ENCODE peak calls at places on chromosome 5, in eight cellular contexts. One of them, this sample, is unnamed.
A peak's percentile ranks its signal among the peaks of the same experiment; 100 is the strongest.

GRCh38 chr5:1184481-1184880 is 16.9 kb upstream of the SLC6A19 start:
- DNase-seq in upper lobe of right lung: no peak
- DNase-seq in GM23338: no peak
- DNase-seq in endothelial cell: no peak
- DNase-seq in endothelial cell of umbilical vein: no peak
- DNase-seq in left ventricle myocardium inferior: peak; percentile 8
- DNase-seq in fibroblast of mammary gland: no peak
- DNase-seq in cardiac fibroblast: no peak
- DNase-seq in this sample: no peak

GRCh38 chr5:169786219-169786618 is 149.1 kb downstream of the DOCK2 start:
- DNase-seq in upper lobe of right lung: no peak
- DNase-seq in GM23338: no peak
- DNase-seq in endothelial cell: no peak
- DNase-seq in endothelial cell of umbilical vein: no peak
- DNase-seq in left ventricle myocardium inferior: no peak
- DNase-seq in fibroblast of mammary gland: no peak
- DNase-seq in cardiac fibroblast: no peak
- DNase-seq in this sample: peak; percentile 34

GRCh38 chr5:126138475-126139005 is 284.7 kb upstream of the GRAMD2B start:
- DNase-seq in upper lobe of right lung: no peak
- DNase-seq in GM23338: peak; percentile 21
- DNase-seq in endothelial cell: no peak
- DNase-seq in endothelial cell of umbilical vein: no peak
- DNase-seq in left ventricle myocardium inferior: no peak
- DNase-seq in fibroblast of mammary gland: peak; percentile 48
- DNase-seq in cardiac fibroblast: peak; percentile 38
- DNase-seq in this sample: peak; percentile 38

GRCh38 chr5:141515141-141515540 is 26.3 kb downstream of the PCDHGC5 start:
- DNase-seq in upper lobe of right lung: no peak
- DNase-seq in GM23338: no peak
- DNase-seq in endothelial cell: no peak
- DNase-seq in endothelial cell of umbilical vein: no peak
- DNase-seq in left ventricle myocardium inferior: no peak
- DNase-seq in fibroblast of mammary gland: no peak
- DNase-seq in cardiac fibroblast: no peak
- DNase-seq in this sample: no peak

GRCh38 chr5:91484662-91485061 is 101.5 kb upstream of the ARRDC3 start:
- DNase-seq in upper lobe of right lung: no peak
- DNase-seq in GM23338: no peak
- DNase-seq in endothelial cell: no peak
- DNase-seq in endothelial cell of umbilical vein: no peak
- DNase-seq in left ventricle myocardium inferior: no peak
- DNase-seq in fibroblast of mammary gland: no peak
- DNase-seq in cardiac fibroblast: no peak
- DNase-seq in this sample: no peak

GRCh38 chr5:37722236-37723146 is 117.3 kb downstream of the GDNF start:
- DNase-seq in upper lobe of right lung: no peak
- DNase-seq in GM23338: no peak
- DNase-seq in endothelial cell: no peak
- DNase-seq in endothelial cell of umbilical vein: peak; percentile 14
- DNase-seq in left ventricle myocardium inferior: no peak
- DNase-seq in fibroblast of mammary gland: peak; percentile 98
- DNase-seq in cardiac fibroblast: peak; percentile 68
- DNase-seq in this sample: peak; percentile 92

GRCh38 chr5:39092581-39093350 is 18.6 kb upstream of the RICTOR start:
- DNase-seq in upper lobe of right lung: no peak
- DNase-seq in GM23338: no peak
- DNase-seq in endothelial cell: no peak
- DNase-seq in endothelial cell of umbilical vein: peak; percentile 87
- DNase-seq in left ventricle myocardium inferior: no peak
- DNase-seq in fibroblast of mammary gland: peak; percentile 58
- DNase-seq in cardiac fibroblast: peak; percentile 10
- DNase-seq in this sample: no peak

GRCh38 chr5:35145671-35146317 is 84.5 kb downstream of the PRLR start:
- DNase-seq in upper lobe of right lung: no peak
- DNase-seq in GM23338: no peak
- DNase-seq in endothelial cell: no peak
- DNase-seq in endothelial cell of umbilical vein: no peak
- DNase-seq in left ventricle myocardium inferior: no peak
- DNase-seq in fibroblast of mammary gland: peak; percentile 26
- DNase-seq in cardiac fibroblast: no peak
- DNase-seq in this sample: peak; percentile 41

GRCh38 chr5:65625743-65626142 is 916 bp downstream of the SHLD3 start:
- DNase-seq in upper lobe of right lung: no peak
- DNase-seq in GM23338: peak; percentile 13
- DNase-seq in endothelial cell: no peak
- DNase-seq in endothelial cell of umbilical vein: peak; percentile 4
- DNase-seq in left ventricle myocardium inferior: no peak
- DNase-seq in fibroblast of mammary gland: peak; percentile 10
- DNase-seq in cardiac fibroblast: no peak
- DNase-seq in this sample: no peak

GRCh38 chr5:168290902-168291280 is 554 bp upstream of the WWC1 start:
- DNase-seq in upper lobe of right lung: no peak
- DNase-seq in GM23338: peak; percentile 52
- DNase-seq in endothelial cell: no peak
- DNase-seq in endothelial cell of umbilical vein: no peak
- DNase-seq in left ventricle myocardium inferior: no peak
- DNase-seq in fibroblast of mammary gland: no peak
- DNase-seq in cardiac fibroblast: no peak
- DNase-seq in this sample: no peak

GRCh38 chr5:10595305-10595677 is 31.4 kb downstream of the ANKRD33B start:
- DNase-seq in upper lobe of right lung: no peak
- DNase-seq in GM23338: no peak
- DNase-seq in endothelial cell: no peak
- DNase-seq in endothelial cell of umbilical vein: no peak
- DNase-seq in left ventricle myocardium inferior: no peak
- DNase-seq in fibroblast of mammary gland: peak; percentile 86
- DNase-seq in cardiac fibroblast: no peak
- DNase-seq in this sample: peak; percentile 53

GRCh38 chr5:14400085-14400484 is 181.5 kb upstream of the OTULINL start:
- DNase-seq in upper lobe of right lung: no peak
- DNase-seq in GM23338: no peak
- DNase-seq in endothelial cell: no peak
- DNase-seq in endothelial cell of umbilical vein: peak; percentile 37
- DNase-seq in left ventricle myocardium inferior: no peak
- DNase-seq in fibroblast of mammary gland: peak; percentile 94
- DNase-seq in cardiac fibroblast: peak; percentile 56
- DNase-seq in this sample: peak; percentile 74

GRCh38 chr5:95728494-95729114 is 2.5 kb upstream of the RHOBTB3 start:
- DNase-seq in upper lobe of right lung: no peak
- DNase-seq in GM23338: peak; percentile 63
- DNase-seq in endothelial cell: no peak
- DNase-seq in endothelial cell of umbilical vein: no peak
- DNase-seq in left ventricle myocardium inferior: no peak
- DNase-seq in fibroblast of mammary gland: no peak
- DNase-seq in cardiac fibroblast: peak; percentile 59
- DNase-seq in this sample: no peak

GRCh38 chr5:132059696-132060500 is 557 bp upstream of the IL3 start:
- DNase-seq in upper lobe of right lung: peak; percentile 56
- DNase-seq in GM23338: no peak
- DNase-seq in endothelial cell: no peak
- DNase-seq in endothelial cell of umbilical vein: no peak
- DNase-seq in left ventricle myocardium inferior: peak; percentile 11
- DNase-seq in fibroblast of mammary gland: no peak
- DNase-seq in cardiac fibroblast: no peak
- DNase-seq in this sample: no peak

GRCh38 chr5:75324791-75325190 is 12.2 kb upstream of the HMGCR start:
- DNase-seq in upper lobe of right lung: no peak
- DNase-seq in GM23338: no peak
- DNase-seq in endothelial cell: no peak
- DNase-seq in endothelial cell of umbilical vein: no peak
- DNase-seq in left ventricle myocardium inferior: no peak
- DNase-seq in fibroblast of mammary gland: no peak
- DNase-seq in cardiac fibroblast: no peak
- DNase-seq in this sample: no peak

GRCh38 chr5:57386958-57387357 is 95.7 kb downstream of the ACTBL2 start:
- DNase-seq in upper lobe of right lung: no peak
- DNase-seq in GM23338: peak; percentile 15
- DNase-seq in endothelial cell: no peak
- DNase-seq in endothelial cell of umbilical vein: peak; percentile 18
- DNase-seq in left ventricle myocardium inferior: no peak
- DNase-seq in fibroblast of mammary gland: peak; percentile 70
- DNase-seq in cardiac fibroblast: peak; percentile 48
- DNase-seq in this sample: peak; percentile 77

GRCh38 chr5:140118294-140118936 is 4.5 kb downstream of the PURA start:
- DNase-seq in upper lobe of right lung: no peak
- DNase-seq in GM23338: peak; percentile 47
- DNase-seq in endothelial cell: no peak
- DNase-seq in endothelial cell of umbilical vein: no peak
- DNase-seq in left ventricle myocardium inferior: no peak
- DNase-seq in fibroblast of mammary gland: peak; percentile 36
- DNase-seq in cardiac fibroblast: no peak
- DNase-seq in this sample: no peak

GRCh38 chr5:99061711-99062110 is 132.9 kb upstream of the CHD1 start:
- DNase-seq in upper lobe of right lung: no peak
- DNase-seq in GM23338: no peak
- DNase-seq in endothelial cell: no peak
- DNase-seq in endothelial cell of umbilical vein: no peak
- DNase-seq in left ventricle myocardium inferior: no peak
- DNase-seq in fibroblast of mammary gland: peak; percentile 88
- DNase-seq in cardiac fibroblast: no peak
- DNase-seq in this sample: peak; percentile 81

GRCh38 chr5:169804861-169805260 is 167.8 kb downstream of the DOCK2 start:
- DNase-seq in upper lobe of right lung: no peak
- DNase-seq in GM23338: no peak
- DNase-seq in endothelial cell: no peak
- DNase-seq in endothelial cell of umbilical vein: no peak
- DNase-seq in left ventricle myocardium inferior: no peak
- DNase-seq in fibroblast of mammary gland: peak; percentile 82
- DNase-seq in cardiac fibroblast: peak; percentile 26
- DNase-seq in this sample: peak; percentile 37

GRCh38 chr5:36357391-36357790 is 55.7 kb upstream of the RANBP3L start:
- DNase-seq in upper lobe of right lung: no peak
- DNase-seq in GM23338: no peak
- DNase-seq in endothelial cell: no peak
- DNase-seq in endothelial cell of umbilical vein: no peak
- DNase-seq in left ventricle myocardium inferior: no peak
- DNase-seq in fibroblast of mammary gland: peak; percentile 80
- DNase-seq in cardiac fibroblast: peak; percentile 81
- DNase-seq in this sample: peak; percentile 76

GRCh38 chr5:176810687-176811501 is 535 bp downstream of the UNC5A start:
- DNase-seq in upper lobe of right lung: no peak
- DNase-seq in GM23338: peak; percentile 62
- DNase-seq in endothelial cell: no peak
- DNase-seq in endothelial cell of umbilical vein: no peak
- DNase-seq in left ventricle myocardium inferior: no peak
- DNase-seq in fibroblast of mammary gland: no peak
- DNase-seq in cardiac fibroblast: peak; percentile 12
- DNase-seq in this sample: no peak

GRCh38 chr5:72028382-72028781 is 78.9 kb upstream of the MAP1B start:
- DNase-seq in upper lobe of right lung: no peak
- DNase-seq in GM23338: no peak
- DNase-seq in endothelial cell: no peak
- DNase-seq in endothelial cell of umbilical vein: no peak
- DNase-seq in left ventricle myocardium inferior: no peak
- DNase-seq in fibroblast of mammary gland: no peak
- DNase-seq in cardiac fibroblast: no peak
- DNase-seq in this sample: no peak

DNA sequence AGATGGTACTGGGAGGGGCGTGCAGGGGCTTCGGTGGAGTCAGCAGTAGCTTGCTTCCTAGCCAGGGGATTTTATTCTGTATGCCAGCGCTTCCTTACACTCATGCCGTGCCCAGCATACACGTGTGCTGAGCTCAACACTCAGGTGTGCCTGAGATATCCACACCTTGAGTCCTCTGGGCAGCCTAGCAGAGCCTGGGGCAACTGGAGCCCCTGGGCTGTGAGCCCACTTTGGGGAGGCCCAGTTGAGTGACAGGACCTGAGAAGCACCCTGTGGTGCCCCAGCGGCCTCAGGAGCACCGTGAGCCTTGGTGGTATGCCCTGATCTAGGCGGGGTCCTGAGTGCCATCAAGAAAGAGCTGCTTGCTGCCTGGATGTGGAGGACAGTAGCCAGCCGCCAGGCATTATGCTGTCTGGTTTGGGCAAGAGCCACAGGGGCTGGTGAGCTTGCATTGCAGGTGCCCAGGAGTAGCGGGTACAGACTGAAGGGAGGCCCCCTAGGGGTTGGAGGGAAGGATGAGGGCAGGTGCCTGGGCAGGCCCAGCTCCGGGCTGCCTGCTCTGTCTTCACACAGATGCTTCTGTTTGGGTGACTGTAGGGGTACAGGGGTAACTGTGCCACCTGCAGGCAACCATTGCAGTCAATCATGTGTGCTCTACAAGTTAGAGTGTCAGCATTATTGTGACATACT is 42.9 kb downstream of the BNIP1 start:
- DNase-seq in upper lobe of right lung: no peak
- DNase-seq in GM23338: peak; percentile 64
- DNase-seq in endothelial cell: no peak
- DNase-seq in endothelial cell of umbilical vein: no peak
- DNase-seq in left ventricle myocardium inferior: no peak
- DNase-seq in fibroblast of mammary gland: no peak
- DNase-seq in cardiac fibroblast: no peak
- DNase-seq in this sample: no peak
- TF ChIP-seq CTCF in upper lobe of right lung: no peak
- TF ChIP-seq CTCF in GM23338: peak; percentile 42
- TF ChIP-seq CTCF in endothelial cell: peak; percentile 16
- TF ChIP-seq CTCF in endothelial cell of umbilical vein: no peak
- TF ChIP-seq CTCF in left ventricle myocardium inferior: no peak
- TF ChIP-seq CTCF in fibroblast of mammary gland: no peak
- TF ChIP-seq CTCF in cardiac fibroblast: no peak
- TF ChIP-seq CTCF in this sample: peak; percentile 37

GRCh38 chr5:127297348-127298035 is 6.9 kb downstream of the MEGF10 start:
- DNase-seq in upper lobe of right lung: no peak
- DNase-seq in GM23338: peak; percentile 44
- DNase-seq in endothelial cell: no peak
- DNase-seq in endothelial cell of umbilical vein: no peak
- DNase-seq in left ventricle myocardium inferior: no peak
- DNase-seq in fibroblast of mammary gland: no peak
- DNase-seq in cardiac fibroblast: no peak
- DNase-seq in this sample: no peak
- TF ChIP-seq CTCF in upper lobe of right lung: no peak
- TF ChIP-seq CTCF in GM23338: no peak
- TF ChIP-seq CTCF in endothelial cell: no peak
- TF ChIP-seq CTCF in endothelial cell of umbilical vein: no peak
- TF ChIP-seq CTCF in left ventricle myocardium inferior: no peak
- TF ChIP-seq CTCF in fibroblast of mammary gland: no peak
- TF ChIP-seq CTCF in cardiac fibroblast: no peak
- TF ChIP-seq CTCF in this sample: no peak

GRCh38 chr5:56316302-56316994 is 83.3 kb upstream of the ANKRD55 start:
- DNase-seq in upper lobe of right lung: no peak
- DNase-seq in GM23338: no peak
- DNase-seq in endothelial cell: no peak
- DNase-seq in endothelial cell of umbilical vein: no peak
- DNase-seq in left ventricle myocardium inferior: no peak
- DNase-seq in fibroblast of mammary gland: no peak
- DNase-seq in cardiac fibroblast: no peak
- DNase-seq in this sample: no peak
- TF ChIP-seq CTCF in upper lobe of right lung: no peak
- TF ChIP-seq CTCF in GM23338: no peak
- TF ChIP-seq CTCF in endothelial cell: no peak
- TF ChIP-seq CTCF in endothelial cell of umbilical vein: no peak
- TF ChIP-seq CTCF in left ventricle myocardium inferior: no peak
- TF ChIP-seq CTCF in fibroblast of mammary gland: no peak
- TF ChIP-seq CTCF in cardiac fibroblast: no peak
- TF ChIP-seq CTCF in this sample: no peak

DNA sequence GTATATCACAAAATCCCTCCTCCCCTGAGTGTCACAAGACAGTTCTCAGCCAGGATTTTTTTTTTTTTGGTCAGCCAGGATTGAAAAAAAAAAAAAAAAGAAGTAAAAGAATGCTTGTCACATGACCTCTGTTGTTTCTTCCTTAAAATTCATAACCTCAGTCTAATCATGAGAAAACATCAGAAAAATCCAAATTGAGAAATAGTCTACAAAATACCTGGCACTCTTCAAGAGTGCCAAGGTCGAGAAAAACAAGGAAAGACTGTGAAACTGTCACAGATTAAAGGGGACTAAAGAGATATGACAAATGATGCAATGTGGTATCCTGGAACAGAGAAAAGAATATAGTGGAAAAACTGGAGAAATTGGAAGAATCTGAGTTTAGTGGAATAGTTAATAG is 58.5 kb upstream of the SUB1 start:
- DNase-seq in upper lobe of right lung: no peak
- DNase-seq in GM23338: no peak
- DNase-seq in endothelial cell: no peak
- DNase-seq in endothelial cell of umbilical vein: no peak
- DNase-seq in left ventricle myocardium inferior: no peak
- DNase-seq in fibroblast of mammary gland: no peak
- DNase-seq in cardiac fibroblast: no peak
- DNase-seq in this sample: no peak
- TF ChIP-seq CTCF in upper lobe of right lung: no peak
- TF ChIP-seq CTCF in GM23338: no peak
- TF ChIP-seq CTCF in endothelial cell: no peak
- TF ChIP-seq CTCF in endothelial cell of umbilical vein: no peak
- TF ChIP-seq CTCF in left ventricle myocardium inferior: no peak
- TF ChIP-seq CTCF in fibroblast of mammary gland: no peak
- TF ChIP-seq CTCF in cardiac fibroblast: no peak
- TF ChIP-seq CTCF in this sample: no peak

This sample was measured in HFFc6.